ENCODE peak calls at places on chromosomes 4 and X, in five cellular contexts. J is tibial artery, G is heart right ventricle, Z is OCI-LY7, E is Peyer's patch. H is an unnamed sample.

GRCh38 chr4:82811838-82812672 is 13.5 kb upstream of the SCD5 start:
- DNase-seq in E (no peak), J (no peak), G (no peak), Z (no peak), H (no peak)

GRCh38 chr4:142274137-142274536 is 572.0 kb downstream of the INPP4B start:
- DNase-seq in G (no peak), J (no peak), E (no peak), Z (no peak), H (no peak)

GRCh38 chrX:99480728-99481127 is 929.3 kb downstream of the PCDH19 start:
- DNase-seq in G (no peak), J (no peak), Z (no peak), E (no peak), H (no peak)

GRCh38 chr4:20268028-20268427 is 16.3 kb downstream of the SLIT2 start:
- DNase-seq in G (no peak), Z (no peak), E (no peak), J (no peak), H (no peak)

GRCh38 chr4:122851568-122851967 is 24.9 kb downstream of the FGF2 start:
- DNase-seq in J (no peak), G (no peak), Z (no peak), E (no peak), H (no peak)

GRCh38 chr4:83917572-83917971 is 381.7 kb downstream of the GPAT3 start:
- DNase-seq in E (no peak), J (no peak), Z (peak; percentile 4), G (no peak), H (no peak)

GRCh38 chr4:3313139-3313538 is 20.3 kb downstream of the RGS12 start:
- DNase-seq in J (peak; percentile 29), Z (no peak), E (no peak), G (no peak), H (peak; percentile 23)

GRCh38 chrX:133649659-133650058 is 234.4 kb upstream of the GPC4 start:
- DNase-seq in G (no peak), J (no peak), Z (no peak), E (no peak), H (no peak)

GRCh38 chr4:98639523-98639922 is 18.9 kb downstream of the TSPAN5 start:
- DNase-seq in Z (no peak), J (no peak), E (no peak), G (no peak), H (no peak)

GRCh38 chr4:132065940-132066495 is 1083.1 kb upstream of the PCDH10 start:
- DNase-seq in E (no peak), Z (no peak), J (no peak), G (no peak), H (no peak)

GRCh38 chr4:99968330-99968729 is 18.3 kb upstream of the H2AZ1 start:
- DNase-seq in G (no peak), J (no peak), Z (no peak), E (no peak), H (no peak)

GRCh38 chr4:2066571-2067445 is 7.7 kb downstream of the NAT8L start:
- DNase-seq in G (no peak), J (peak; percentile 60), Z (no peak), E (no peak), H (peak; percentile 71)

GRCh38 chrX:16113978-16114554 is 9.3 kb upstream of the GRPR start:
- DNase-seq in E (no peak), J (no peak), Z (peak; percentile 42), G (no peak), H (no peak)

GRCh38 chrX:11754958-11755645 is 2.9 kb upstream of the MSL3 start:
- DNase-seq in Z (no peak), E (no peak), J (no peak), G (no peak), H (no peak)

GRCh38 chr4:184267206-184267608 is 49.5 kb upstream of the ENPP6 start:
- DNase-seq in G (no peak), Z (peak; percentile 50), J (no peak), E (no peak), H (no peak)

GRCh38 chrX:40176256-40176978 is 78.7 kb upstream of the BCOR start:
- DNase-seq in Z (peak; percentile 84), E (peak; percentile 74), G (peak; percentile 77), J (peak; percentile 84), H (peak; percentile 92)

GRCh38 chr4:6548201-6548881 is 26.6 kb upstream of the MAN2B2 start:
- DNase-seq in J (no peak), E (no peak), G (peak; percentile 43), Z (peak; percentile 19), H (no peak)

GRCh38 chrX:40476958-40477357 is 103.8 kb upstream of the ATP6AP2 start:
- DNase-seq in Z (no peak), G (no peak), E (no peak), J (no peak), H (no peak)

DNA sequence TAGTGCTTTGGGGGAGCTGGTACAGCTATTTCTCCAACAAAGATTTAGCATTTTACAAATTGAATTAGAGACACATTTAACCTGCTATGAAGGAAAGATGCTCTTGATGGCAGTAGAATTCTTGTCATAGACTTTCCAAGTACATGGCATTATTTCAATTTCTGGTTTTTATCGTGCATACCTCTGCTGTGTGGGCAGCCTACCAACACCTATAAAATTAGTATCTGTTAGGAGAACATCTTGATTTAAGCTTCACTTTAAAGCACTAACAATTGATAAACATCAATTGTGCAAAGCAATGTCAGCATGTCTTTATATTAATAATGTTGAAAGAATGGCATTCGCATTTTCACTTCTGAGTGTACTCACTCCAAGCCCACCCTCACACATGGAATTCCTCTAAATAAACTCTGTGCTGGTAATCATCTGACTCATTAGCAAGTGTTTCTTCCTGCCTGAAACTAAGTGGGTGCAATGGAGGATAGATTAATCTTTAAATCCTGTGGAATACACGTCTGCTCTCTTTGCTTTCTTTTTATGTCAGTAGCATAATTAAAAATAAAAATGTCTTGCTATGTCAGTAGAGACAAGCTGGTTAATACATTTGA is 279.8 kb upstream of the MAGEB18 start:
- DNase-seq in Z (no peak), J (no peak), E (no peak), G (no peak), H (no peak)
- TF ChIP-seq CTCF in Z (no peak), J (no peak), E (no peak), G (peak; percentile 27), H (no peak)

DNA sequence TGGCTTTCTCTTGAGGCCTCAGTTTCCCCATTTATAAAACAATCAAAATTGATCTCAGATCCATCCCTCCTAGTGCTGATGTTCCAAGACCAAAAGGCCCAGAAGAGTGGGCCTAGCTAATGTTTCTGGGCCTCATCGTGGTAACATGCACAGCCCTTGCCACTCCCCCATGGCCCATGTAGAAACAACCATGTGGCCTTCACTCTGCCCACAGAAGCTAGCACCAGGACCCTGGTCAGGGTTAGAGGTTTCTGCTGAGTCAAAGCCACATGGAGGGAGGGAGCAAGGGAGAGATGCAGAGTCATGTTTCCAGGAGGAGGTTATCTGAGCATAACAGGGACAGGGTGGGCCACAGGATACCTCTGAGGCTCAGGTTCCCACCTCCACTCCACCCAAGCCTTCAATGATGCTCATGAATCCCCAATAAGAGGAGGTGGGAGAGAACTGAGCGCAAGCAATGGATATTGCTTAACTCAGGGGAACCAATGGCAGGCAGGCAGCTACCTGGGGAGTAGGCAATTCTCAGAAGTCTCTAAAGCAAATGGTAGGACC is 16.9 kb downstream of the OTUD5 start:
- DNase-seq in Z (no peak), J (no peak), G (no peak), E (no peak), H (no peak)
- H3K4me1 ChIP-seq in Z (peaks cover 88% of the 10 kb centered on the region), J (peaks cover 11% of the 10 kb centered on the region), G (peaks cover 2% of the 10 kb centered on the region), E (peaks cover 25% of the 10 kb centered on the region), H (peaks cover 12% of the 10 kb centered on the region)

DNA sequence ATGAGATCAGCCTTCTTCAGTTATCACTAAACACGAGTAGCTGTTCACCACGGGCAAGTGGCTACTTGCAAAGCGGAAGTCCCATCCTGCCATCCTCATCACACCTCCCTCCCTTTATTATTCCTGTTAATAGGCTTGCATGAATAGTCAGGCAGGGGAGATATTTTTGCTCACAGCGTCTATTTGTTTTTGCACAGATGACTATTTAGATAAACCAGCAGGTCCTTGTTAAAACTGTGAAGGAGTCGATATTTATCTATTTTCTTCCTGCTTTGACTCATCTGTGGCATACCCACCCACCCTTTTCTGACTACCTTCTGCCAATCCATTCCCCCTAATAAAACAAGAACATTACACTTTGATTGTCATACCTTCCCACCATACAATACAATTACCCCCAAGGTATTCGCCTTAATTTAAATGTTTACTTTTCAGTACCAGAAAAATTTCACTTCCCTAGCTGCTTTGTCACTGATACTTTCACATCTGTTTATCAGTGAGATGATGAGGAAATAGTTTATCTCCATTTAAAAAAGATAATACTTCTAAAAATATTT is 96.6 kb upstream of the BANK1 start:
- DNase-seq in E (peak; percentile 20), G (no peak), J (no peak), Z (no peak), H (no peak)
- H3K27ac ChIP-seq in E (no peak overlapping the region), G (no peak overlapping the region), J (no peak overlapping the region), Z (no peak overlapping the region), H (no peak overlapping the region)

DNA sequence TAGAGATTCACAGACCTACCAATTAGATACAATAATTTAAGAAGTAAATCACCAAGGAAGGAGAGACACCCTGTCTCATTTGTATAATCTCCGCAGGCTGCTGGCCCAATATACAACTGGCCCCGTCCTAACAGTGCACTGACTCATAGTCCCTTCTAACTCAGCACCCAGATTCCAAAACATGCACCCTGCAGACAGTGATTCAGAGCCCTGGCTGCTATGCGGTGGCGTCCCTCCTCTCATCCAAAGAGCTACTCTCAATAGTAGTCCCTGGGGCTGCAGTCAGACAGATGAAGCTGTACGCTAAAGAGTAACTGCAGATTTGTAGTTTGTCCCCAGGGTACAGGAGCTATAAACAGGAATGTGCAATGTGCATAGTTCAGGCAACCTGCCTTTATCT is 23.0 kb downstream of the GABRA3 start:
- DNase-seq in Z (no peak), E (no peak), J (no peak), G (no peak), H (no peak)
- TF ChIP-seq CTCF in Z (no peak), E (no peak), J (no peak), G (no peak), H (no peak)

H was measured in kidney.